ENCODE peak calls at places on chromosomes 2 and 18, in eight cellular contexts. Q is Panc1, A is IMR-90, G is K562, D is BE2C, M is SK-N-SH, V is HFF-Myc, F is fibroblast of lung. P is an unnamed sample.

GRCh38 chr2:69693472-69694450 is 48.2 kb upstream of the ANXA4 start:
- DNase-seq in F (no peak), D (no peak), M (no peak), A (no peak), V (no peak), Q (no peak), G (no peak), P (no peak)

GRCh38 chr2:219697811-219698683 is 70.6 kb downstream of the SLC4A3 start:
- DNase-seq in D (no peak), V (no peak), Q (no peak), M (no peak), F (no peak), G (no peak), A (no peak), P (peak)

GRCh38 chr2:95316466-95317122 is 19.4 kb downstream of the KCNIP3 start:
- DNase-seq in Q (no peak), F (peak), V (no peak), A (peak), G (no peak), D (no peak), M (no peak), P (peak)

GRCh38 chr2:46914578-46915230 is 902 bp downstream of the MCFD2 start:
- DNase-seq in M (peak), Q (no peak), V (no peak), A (no peak), G (peak), D (no peak), F (peak), P (no peak)

GRCh38 chr2:98134138-98134537 is 47.2 kb downstream of the VWA3B start:
- DNase-seq in F (no peak), Q (no peak), G (no peak), A (no peak), D (no peak), M (no peak), V (no peak), P (peak)

GRCh38 chr2:134640494-134640893 is 78.3 kb downstream of the TMEM163 start:
- DNase-seq in A (no peak), D (no peak), Q (no peak), M (no peak), F (no peak), V (no peak), G (no peak), P (no peak)

GRCh38 chr2:1723397-1724042 is 20.8 kb downstream of the PXDN start:
- DNase-seq in V (no peak), F (no peak), G (no peak), Q (no peak), D (no peak), M (no peak), A (no peak), P (no peak)

GRCh38 chr18:7317804-7318231 is 86.9 kb downstream of the LRRC30 start:
- DNase-seq in F (no peak), D (no peak), G (no peak), M (no peak), V (no peak), Q (no peak), A (no peak), P (no peak)

GRCh38 chr2:4693266-4693665 is 989.9 kb downstream of the DCDC2C start:
- DNase-seq in A (no peak), G (no peak), F (peak), Q (no peak), V (no peak), M (no peak), D (no peak), P (peak)

GRCh38 chr18:80159713-80160636 is 50.9 kb downstream of the ADNP2 start:
- DNase-seq in A (no peak), F (no peak), M (no peak), D (no peak), G (no peak), Q (no peak), V (no peak), P (no peak)

GRCh38 chr18:48037481-48038271 is 107.2 kb upstream of the SMAD2 start:
- DNase-seq in D (no peak), Q (no peak), M (peak), V (no peak), A (no peak), F (no peak), G (no peak), P (no peak)

GRCh38 chr18:57107141-57107832 is 39.6 kb upstream of the BOD1L2 start:
- DNase-seq in M (no peak), V (peak), G (no peak), Q (no peak), A (peak), D (no peak), F (peak), P (peak)

GRCh38 chr2:145897151-145897550 is 1377.2 kb upstream of the ZEB2 start:
- DNase-seq in F (no peak), Q (no peak), V (no peak), G (no peak), A (no peak), D (no peak), M (no peak), P (no peak)

GRCh38 chr2:241194811-241195210 is 6.3 kb downstream of the ANO7 start:
- DNase-seq in D (no peak), G (no peak), Q (no peak), A (no peak), V (no peak), F (no peak), M (no peak), P (no peak)

GRCh38 chr18:21682276-21683051 is 22.1 kb downstream of the ABHD3 start:
- DNase-seq in Q (no peak), F (peak), M (no peak), A (peak), D (no peak), G (no peak), V (no peak), P (peak)

GRCh38 chr2:118148809-118149208 is 60.5 kb downstream of the INSIG2 start:
- DNase-seq in G (no peak), M (no peak), V (no peak), F (no peak), Q (no peak), D (no peak), A (no peak), P (no peak)
- TF ChIP-seq CTCF in G (no peak), M (peak), V (no peak), F (no peak), Q (no peak), D (no peak), A (no peak), P (no peak)

GRCh38 chr2:39326644-39327043 is 82.9 kb upstream of the CDKL4 start:
- DNase-seq in V (no peak), M (no peak), D (no peak), A (no peak), F (no peak), G (no peak), Q (no peak), P (no peak)
- TF ChIP-seq CTCF in V (no peak), M (peak), D (peak), A (no peak), F (no peak), G (no peak), Q (peak), P (no peak)

DNA sequence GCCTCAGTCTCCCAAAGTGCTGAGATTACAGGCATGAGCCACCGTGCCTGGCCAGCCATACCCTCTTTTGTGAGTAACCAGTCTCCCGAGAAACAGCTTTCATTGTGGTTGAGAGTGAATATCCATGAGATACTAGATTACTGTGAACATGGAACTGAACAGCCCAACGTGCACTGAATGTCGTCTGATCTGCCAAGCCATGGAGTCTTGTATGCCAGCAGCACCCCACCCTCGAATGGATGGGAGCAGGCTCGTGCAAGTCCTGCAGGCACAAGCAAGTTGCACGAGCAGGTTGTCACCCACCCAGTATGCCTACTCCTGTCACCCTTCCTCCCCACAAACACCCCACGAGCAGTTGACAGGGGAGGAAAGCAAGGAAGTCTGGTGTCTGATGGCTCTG is 36.5 kb upstream of the TFCP2L1 start:
- DNase-seq in D (no peak), M (no peak), Q (no peak), G (no peak), F (no peak), V (no peak), A (no peak), P (no peak)
- TF ChIP-seq CTCF in D (no peak), M (no peak), Q (no peak), G (no peak), F (no peak), V (no peak), A (no peak), P (no peak)

GRCh38 chr18:11653521-11653920 is 35.5 kb upstream of the GNAL start:
- DNase-seq in Q (no peak), G (no peak), V (no peak), A (no peak), M (no peak), F (no peak), D (no peak), P (no peak)

GRCh38 chr18:11654736-11655604 is 34.1 kb upstream of the GNAL start:
- DNase-seq in Q (peak), A (peak), D (peak), M (peak), V (no peak), G (peak), F (peak), P (peak)

GRCh38 chr18:11657152-11657551 is 31.9 kb upstream of the GNAL start:
- DNase-seq in D (no peak), G (no peak), A (no peak), F (no peak), Q (no peak), M (no peak), V (no peak), P (no peak)

GRCh38 chr18:11657554-11657953 is 31.5 kb upstream of the GNAL start:
- DNase-seq in A (no peak), F (no peak), M (no peak), V (no peak), G (no peak), Q (no peak), D (no peak), P (no peak)

DNA sequence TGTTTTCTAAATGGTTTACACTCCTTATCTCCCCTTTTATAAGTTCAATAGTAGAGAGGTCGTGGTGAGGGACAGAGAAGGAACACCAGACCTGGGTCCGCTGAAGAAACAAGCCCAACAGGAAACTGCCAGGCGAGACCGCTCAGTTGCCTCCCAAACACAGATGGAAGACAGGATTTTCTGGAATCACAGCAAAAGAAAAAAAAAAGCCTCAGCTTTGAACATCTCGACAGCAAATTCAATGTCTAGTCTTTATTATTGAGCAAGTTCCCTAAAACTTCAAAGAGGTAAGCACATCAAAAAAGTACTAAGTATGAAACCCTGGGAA is 33.5 kb upstream of the GNAL start:
- DNase-seq in A (no peak), G (no peak), M (no peak), D (no peak), Q (no peak), F (no peak), V (no peak), P (no peak)
- TF ChIP-seq CTCF in A (no peak), G (no peak), M (no peak), D (no peak), Q (peak), F (no peak), V (no peak), P (no peak)